ENCODE peak calls at places on chromosomes 5 and 9, in seven cellular contexts. One of them, this sample, is unnamed.

GRCh38 chr5:79956173-79956670 is 34.8 kb downstream of the MTX3 start:
- DNase-seq in heart left ventricle: no peak
- DNase-seq in IMR-90: peak; percentile 44
- DNase-seq in cardiac fibroblast: peak; percentile 20
- DNase-seq in psoas muscle: no peak
- DNase-seq in right atrium auricular region: no peak
- DNase-seq in transverse colon: no peak
- DNase-seq in this sample: peak; percentile 8

GRCh38 chr5:176466245-176466871 is 18.2 kb downstream of the FAF2 start:
- DNase-seq in heart left ventricle: no peak
- DNase-seq in IMR-90: peak; percentile 87
- DNase-seq in cardiac fibroblast: peak; percentile 77
- DNase-seq in psoas muscle: no peak
- DNase-seq in right atrium auricular region: no peak
- DNase-seq in transverse colon: no peak
- DNase-seq in this sample: peak; percentile 71

GRCh38 chr9:122138560-122139268 is 20.9 kb downstream of the NDUFA8 start:
- DNase-seq in heart left ventricle: no peak
- DNase-seq in IMR-90: peak; percentile 9
- DNase-seq in cardiac fibroblast: no peak
- DNase-seq in psoas muscle: no peak
- DNase-seq in right atrium auricular region: no peak
- DNase-seq in transverse colon: no peak
- DNase-seq in this sample: no peak

GRCh38 chr5:68395844-68396523 is 180.4 kb downstream of the PIK3R1 start:
- DNase-seq in heart left ventricle: no peak
- DNase-seq in IMR-90: no peak
- DNase-seq in cardiac fibroblast: no peak
- DNase-seq in psoas muscle: no peak
- DNase-seq in right atrium auricular region: no peak
- DNase-seq in transverse colon: peak; percentile 51
- DNase-seq in this sample: no peak

GRCh38 chr5:180114304-180115003 is 42.9 kb upstream of the RNF130 start:
- DNase-seq in heart left ventricle: no peak
- DNase-seq in IMR-90: no peak
- DNase-seq in cardiac fibroblast: no peak
- DNase-seq in psoas muscle: no peak
- DNase-seq in right atrium auricular region: no peak
- DNase-seq in transverse colon: no peak
- DNase-seq in this sample: no peak

GRCh38 chr9:23088932-23089364 is 642.3 kb downstream of the DMRTA1 start:
- DNase-seq in heart left ventricle: no peak
- DNase-seq in IMR-90: no peak
- DNase-seq in cardiac fibroblast: no peak
- DNase-seq in psoas muscle: no peak
- DNase-seq in right atrium auricular region: no peak
- DNase-seq in transverse colon: no peak
- DNase-seq in this sample: no peak

GRCh38 chr9:131001021-131001420 is 8.0 kb upstream of the LAMC3 start:
- DNase-seq in heart left ventricle: no peak
- DNase-seq in IMR-90: no peak
- DNase-seq in cardiac fibroblast: no peak
- DNase-seq in psoas muscle: no peak
- DNase-seq in right atrium auricular region: no peak
- DNase-seq in transverse colon: no peak
- DNase-seq in this sample: no peak

GRCh38 chr9:114850871-114851270 is 45.0 kb upstream of the TNFSF15 start:
- DNase-seq in heart left ventricle: no peak
- DNase-seq in IMR-90: peak; percentile 11
- DNase-seq in cardiac fibroblast: peak; percentile 9
- DNase-seq in psoas muscle: no peak
- DNase-seq in right atrium auricular region: no peak
- DNase-seq in transverse colon: no peak
- DNase-seq in this sample: no peak

GRCh38 chr5:113163328-113163727 is 186.7 kb downstream of the DCP2 start:
- DNase-seq in heart left ventricle: no peak
- DNase-seq in IMR-90: peak; percentile 36
- DNase-seq in cardiac fibroblast: peak; percentile 43
- DNase-seq in psoas muscle: no peak
- DNase-seq in right atrium auricular region: no peak
- DNase-seq in transverse colon: no peak
- DNase-seq in this sample: peak; percentile 22

GRCh38 chr5:43038523-43038989 is 1.6 kb downstream of the ANXA2R start:
- DNase-seq in heart left ventricle: no peak
- DNase-seq in IMR-90: peak; percentile 82
- DNase-seq in cardiac fibroblast: no peak
- DNase-seq in psoas muscle: no peak
- DNase-seq in right atrium auricular region: no peak
- DNase-seq in transverse colon: peak; percentile 23
- DNase-seq in this sample: peak; percentile 80

GRCh38 chr5:522899-523657 is 1.2 kb downstream of the SLC9A3 start:
- DNase-seq in heart left ventricle: no peak
- DNase-seq in IMR-90: no peak
- DNase-seq in cardiac fibroblast: no peak
- DNase-seq in psoas muscle: no peak
- DNase-seq in right atrium auricular region: no peak
- DNase-seq in transverse colon: peak; percentile 55
- DNase-seq in this sample: no peak

GRCh38 chr5:69491027-69491426 is 1.6 kb upstream of the OCLN start:
- DNase-seq in heart left ventricle: no peak
- DNase-seq in IMR-90: no peak
- DNase-seq in cardiac fibroblast: no peak
- DNase-seq in psoas muscle: no peak
- DNase-seq in right atrium auricular region: no peak
- DNase-seq in transverse colon: no peak
- DNase-seq in this sample: no peak

GRCh38 chr5:69494481-69494880 is 1.9 kb downstream of the OCLN start:
- DNase-seq in heart left ventricle: no peak
- DNase-seq in IMR-90: no peak
- DNase-seq in cardiac fibroblast: no peak
- DNase-seq in psoas muscle: no peak
- DNase-seq in right atrium auricular region: no peak
- DNase-seq in transverse colon: no peak
- DNase-seq in this sample: no peak

GRCh38 chr5:69491838-69492390 is 676 bp upstream of the OCLN start:
- DNase-seq in heart left ventricle: no peak
- DNase-seq in IMR-90: no peak
- DNase-seq in cardiac fibroblast: no peak
- DNase-seq in psoas muscle: no peak
- DNase-seq in right atrium auricular region: no peak
- DNase-seq in transverse colon: no peak
- DNase-seq in this sample: no peak

GRCh38 chr5:69493235-69493925 is 790 bp downstream of the OCLN start:
- DNase-seq in heart left ventricle: peak; percentile 25
- DNase-seq in IMR-90: no peak
- DNase-seq in cardiac fibroblast: no peak
- DNase-seq in psoas muscle: no peak
- DNase-seq in right atrium auricular region: no peak
- DNase-seq in transverse colon: peak; percentile 50
- DNase-seq in this sample: no peak

DNA sequence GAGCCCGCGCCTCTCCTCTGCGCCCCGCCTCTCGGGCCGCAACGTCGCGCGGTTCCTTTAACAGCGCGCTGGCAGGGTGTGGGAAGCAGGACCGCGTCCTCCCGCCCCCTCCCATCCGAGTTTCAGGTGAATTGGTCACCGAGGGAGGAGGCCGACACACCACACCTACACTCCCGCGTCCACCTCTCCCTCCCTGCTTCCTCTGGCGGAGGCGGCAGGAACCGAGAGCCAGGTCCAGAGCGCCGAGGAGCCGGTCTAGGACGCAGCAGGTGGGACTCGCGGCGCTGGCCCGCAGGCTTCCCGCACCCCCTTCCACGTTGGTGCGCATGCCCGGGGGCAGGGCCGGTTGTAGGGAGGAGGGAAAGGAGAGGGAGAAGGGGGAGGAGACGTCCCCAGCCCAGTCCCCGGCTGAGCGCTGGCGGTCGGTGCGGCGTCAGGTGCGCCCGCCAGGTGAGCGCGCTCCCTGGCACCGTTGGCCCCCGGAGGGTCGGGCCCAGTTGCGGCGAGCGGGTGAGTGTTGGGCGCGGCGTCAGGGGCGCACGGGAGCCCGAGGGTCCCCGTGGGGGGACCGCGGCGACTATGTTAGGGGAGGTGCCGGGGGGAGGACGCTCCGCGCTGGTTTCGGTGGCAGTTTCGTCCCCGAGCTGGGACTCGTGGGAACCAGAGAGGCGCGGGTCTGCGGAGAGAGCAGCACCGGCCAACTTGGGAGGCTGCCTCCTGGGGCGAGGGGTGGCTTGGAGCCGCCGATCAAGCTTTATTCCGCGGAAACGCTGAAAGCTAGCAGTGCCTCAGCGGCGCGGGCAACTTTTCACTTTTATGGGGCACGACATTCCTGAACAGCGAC is at the start of gene OCLN:
- DNase-seq in heart left ventricle: peak; percentile 22
- DNase-seq in IMR-90: no peak
- DNase-seq in cardiac fibroblast: no peak
- DNase-seq in psoas muscle: no peak
- DNase-seq in right atrium auricular region: no peak
- DNase-seq in transverse colon: peak; percentile 85
- DNase-seq in this sample: no peak
- H3K4me3 ChIP-seq in heart left ventricle: peak within 1 kb of the TSS; percentile 69
- H3K4me3 ChIP-seq in IMR-90: peak within 1 kb of the TSS; percentile 55
- H3K4me3 ChIP-seq in cardiac fibroblast: peak within 1 kb of the TSS; percentile 52
- H3K4me3 ChIP-seq in psoas muscle: peak within 1 kb of the TSS; percentile 70
- H3K4me3 ChIP-seq in right atrium auricular region: peak within 1 kb of the TSS; percentile 61
- H3K4me3 ChIP-seq in transverse colon: peak within 1 kb of the TSS; percentile 65
- H3K4me3 ChIP-seq in this sample: peak within 1 kb of the TSS; percentile 57

GRCh38 chr5:155700333-155700732 is 626.6 kb upstream of the SGCD start:
- DNase-seq in heart left ventricle: no peak
- DNase-seq in IMR-90: no peak
- DNase-seq in cardiac fibroblast: no peak
- DNase-seq in psoas muscle: no peak
- DNase-seq in right atrium auricular region: no peak
- DNase-seq in transverse colon: no peak
- DNase-seq in this sample: no peak

GRCh38 chr5:155697236-155697635 is 629.7 kb upstream of the SGCD start:
- DNase-seq in heart left ventricle: no peak
- DNase-seq in IMR-90: no peak
- DNase-seq in cardiac fibroblast: no peak
- DNase-seq in psoas muscle: no peak
- DNase-seq in right atrium auricular region: no peak
- DNase-seq in transverse colon: no peak
- DNase-seq in this sample: no peak

DNA sequence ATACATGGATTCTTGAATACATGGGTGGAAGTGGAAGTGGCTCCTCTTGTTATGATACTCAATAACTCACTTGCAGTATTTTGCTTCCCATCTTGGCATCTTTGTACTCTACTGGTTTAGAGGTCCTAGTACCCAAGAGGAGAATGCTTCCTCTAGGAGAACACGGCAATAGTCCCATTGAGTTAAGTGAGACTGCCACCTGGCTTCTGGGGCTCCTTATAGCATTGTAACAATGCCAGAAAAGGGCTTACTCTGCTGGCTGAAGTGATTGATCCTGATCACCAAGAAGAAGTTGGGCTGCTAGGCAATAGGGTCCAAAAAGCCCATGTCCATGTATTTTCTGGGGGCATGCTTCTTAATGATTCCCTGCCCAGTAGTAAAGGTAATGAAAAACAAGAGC is 627.6 kb upstream of the SGCD start:
- DNase-seq in heart left ventricle: no peak
- DNase-seq in IMR-90: no peak
- DNase-seq in cardiac fibroblast: no peak
- DNase-seq in psoas muscle: no peak
- DNase-seq in right atrium auricular region: no peak
- DNase-seq in transverse colon: no peak
- DNase-seq in this sample: no peak
- TF ChIP-seq CTCF in heart left ventricle: no peak
- TF ChIP-seq CTCF in IMR-90: no peak
- TF ChIP-seq CTCF in cardiac fibroblast: no peak
- TF ChIP-seq CTCF in psoas muscle: no peak
- TF ChIP-seq CTCF in right atrium auricular region: no peak
- TF ChIP-seq CTCF in transverse colon: no peak
- TF ChIP-seq CTCF in this sample: no peak

DNA sequence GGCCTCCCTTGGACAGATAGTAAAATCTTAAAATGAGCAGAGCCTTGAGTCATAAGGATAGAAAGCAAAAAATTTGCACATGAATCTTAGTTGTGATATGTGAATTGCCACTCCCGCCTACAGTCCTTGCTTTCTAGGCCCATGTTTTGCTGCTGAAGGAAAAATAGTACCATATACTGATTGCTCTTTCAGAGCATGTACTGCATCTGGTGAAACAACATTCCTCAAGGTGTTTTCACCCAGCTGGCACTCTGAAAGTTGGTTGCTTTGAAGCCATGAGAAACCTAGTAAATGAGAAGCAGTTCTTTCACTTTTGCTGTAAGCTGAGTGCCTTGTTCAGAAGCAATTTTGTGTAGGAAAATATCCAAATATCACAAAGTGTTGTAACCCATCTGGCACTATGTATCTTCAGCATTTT is 10.3 kb downstream of the CDC37L1 start:
- DNase-seq in heart left ventricle: no peak
- DNase-seq in IMR-90: peak; percentile 31
- DNase-seq in cardiac fibroblast: no peak
- DNase-seq in psoas muscle: no peak
- DNase-seq in right atrium auricular region: no peak
- DNase-seq in transverse colon: no peak
- DNase-seq in this sample: peak; percentile 46
- H3K4me3 ChIP-seq in heart left ventricle: no peak overlapping the region
- H3K4me3 ChIP-seq in IMR-90: no peak overlapping the region
- H3K4me3 ChIP-seq in cardiac fibroblast: no peak overlapping the region
- H3K4me3 ChIP-seq in psoas muscle: no peak overlapping the region
- H3K4me3 ChIP-seq in right atrium auricular region: no peak overlapping the region
- H3K4me3 ChIP-seq in transverse colon: no peak overlapping the region
- H3K4me3 ChIP-seq in this sample: no peak overlapping the region

GRCh38 chr9:78215706-78216105 is 20.2 kb upstream of the CEP78 start:
- DNase-seq in heart left ventricle: no peak
- DNase-seq in IMR-90: peak; percentile 31
- DNase-seq in cardiac fibroblast: no peak
- DNase-seq in psoas muscle: no peak
- DNase-seq in right atrium auricular region: no peak
- DNase-seq in transverse colon: no peak
- DNase-seq in this sample: peak; percentile 14

GRCh38 chr9:78212868-78213267 is 23.0 kb upstream of the CEP78 start:
- DNase-seq in heart left ventricle: no peak
- DNase-seq in IMR-90: no peak
- DNase-seq in cardiac fibroblast: peak; percentile 6
- DNase-seq in psoas muscle: no peak
- DNase-seq in right atrium auricular region: no peak
- DNase-seq in transverse colon: no peak
- DNase-seq in this sample: no peak

GRCh38 chr9:78214492-78214891 is 21.4 kb upstream of the CEP78 start:
- DNase-seq in heart left ventricle: no peak
- DNase-seq in IMR-90: no peak
- DNase-seq in cardiac fibroblast: peak; percentile 4
- DNase-seq in psoas muscle: no peak
- DNase-seq in right atrium auricular region: no peak
- DNase-seq in transverse colon: no peak
- DNase-seq in this sample: no peak

GRCh38 chr9:78210841-78211301 is 25.0 kb upstream of the CEP78 start:
- DNase-seq in heart left ventricle: no peak
- DNase-seq in IMR-90: no peak
- DNase-seq in cardiac fibroblast: no peak
- DNase-seq in psoas muscle: no peak
- DNase-seq in right atrium auricular region: no peak
- DNase-seq in transverse colon: no peak
- DNase-seq in this sample: no peak

DNA sequence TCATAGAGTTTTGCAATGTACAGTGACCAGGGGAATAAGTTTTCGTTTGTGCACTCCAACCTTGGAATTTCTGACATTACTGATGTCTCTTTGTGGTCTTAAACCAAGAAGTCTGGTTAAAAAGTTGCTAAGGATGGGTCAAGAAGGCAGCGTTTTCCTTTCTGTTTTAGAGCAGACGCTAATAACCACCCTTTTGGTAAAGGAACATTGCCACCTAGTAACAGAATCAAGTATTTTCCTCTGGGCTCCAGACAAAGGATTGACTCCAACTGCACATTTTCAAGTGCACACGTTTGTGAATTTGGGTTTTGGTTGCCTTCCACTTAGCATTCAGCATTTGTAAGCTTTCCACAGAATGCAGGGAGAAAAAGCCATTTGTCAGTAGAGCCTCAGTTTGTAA is 22.2 kb upstream of the CEP78 start:
- DNase-seq in heart left ventricle: no peak
- DNase-seq in IMR-90: no peak
- DNase-seq in cardiac fibroblast: peak; percentile 37
- DNase-seq in psoas muscle: no peak
- DNase-seq in right atrium auricular region: no peak
- DNase-seq in transverse colon: no peak
- DNase-seq in this sample: peak; percentile 77
- TF ChIP-seq CTCF in heart left ventricle: no peak
- TF ChIP-seq CTCF in IMR-90: no peak
- TF ChIP-seq CTCF in cardiac fibroblast: peak; percentile 31
- TF ChIP-seq CTCF in psoas muscle: no peak
- TF ChIP-seq CTCF in right atrium auricular region: no peak
- TF ChIP-seq CTCF in transverse colon: no peak
- TF ChIP-seq CTCF in this sample: peak; percentile 59

This sample was measured in choroid plexus epithelial cell.